ENCODE peak calls at places on chromosomes 16 and 17, in four cellular contexts. U is cardiac muscle cell; Q is heart left ventricle; M is naive thymus-derived CD4-positive, alpha-beta T cell. K is an unnamed sample.

GRCh38 chr17:65058615-65059014 is 2.1 kb upstream of the GNA13 start:
- DNase-seq in Q (no peak), M (no peak), U (no peak), K (no peak)

GRCh38 chr16:19001788-19002187 is 18.1 kb downstream of the TMC7 start:
- DNase-seq in Q (no peak), M (no peak), U (peak; percentile 15), K (no peak)

GRCh38 chr17:43881758-43882505 is 25.4 kb downstream of the MPP2 start:
- DNase-seq in Q (no peak), U (no peak), M (no peak), K (no peak)

GRCh38 chr17:30831663-30832437 is at the start of gene ATAD5:
- DNase-seq in U (peak; percentile 94), Q (peak; percentile 93), M (peak; percentile 89), K (peak; percentile 89)

GRCh38 chr17:13478326-13478830 is 123.4 kb downstream of the HS3ST3A1 start:
- DNase-seq in U (no peak), Q (no peak), M (no peak), K (no peak)

GRCh38 chr16:67013238-67013822 is 15.6 kb upstream of the CBFB start:
- DNase-seq in Q (no peak), M (no peak), U (no peak), K (no peak)

GRCh38 chr17:16283705-16284104 is 66.7 kb downstream of the PIGL start:
- DNase-seq in U (peak; percentile 79), M (no peak), Q (no peak), K (no peak)

GRCh38 chr16:67560827-67561342 is 1.4 kb upstream of the CTCF start:
- DNase-seq in U (no peak), Q (no peak), M (no peak), K (no peak)

GRCh38 chr17:28675980-28676379 is 14.0 kb downstream of the SUPT6H start:
- DNase-seq in Q (no peak), U (no peak), M (no peak), K (no peak)

GRCh38 chr16:10575506-10576130 is 4.8 kb downstream of the EMP2 start:
- DNase-seq in Q (no peak), U (peak; percentile 78), M (no peak), K (no peak)
- H3K4me3 ChIP-seq in Q (no peak overlapping the region), U (no peak overlapping the region), M (no peak overlapping the region), K (no peak overlapping the region)

DNA sequence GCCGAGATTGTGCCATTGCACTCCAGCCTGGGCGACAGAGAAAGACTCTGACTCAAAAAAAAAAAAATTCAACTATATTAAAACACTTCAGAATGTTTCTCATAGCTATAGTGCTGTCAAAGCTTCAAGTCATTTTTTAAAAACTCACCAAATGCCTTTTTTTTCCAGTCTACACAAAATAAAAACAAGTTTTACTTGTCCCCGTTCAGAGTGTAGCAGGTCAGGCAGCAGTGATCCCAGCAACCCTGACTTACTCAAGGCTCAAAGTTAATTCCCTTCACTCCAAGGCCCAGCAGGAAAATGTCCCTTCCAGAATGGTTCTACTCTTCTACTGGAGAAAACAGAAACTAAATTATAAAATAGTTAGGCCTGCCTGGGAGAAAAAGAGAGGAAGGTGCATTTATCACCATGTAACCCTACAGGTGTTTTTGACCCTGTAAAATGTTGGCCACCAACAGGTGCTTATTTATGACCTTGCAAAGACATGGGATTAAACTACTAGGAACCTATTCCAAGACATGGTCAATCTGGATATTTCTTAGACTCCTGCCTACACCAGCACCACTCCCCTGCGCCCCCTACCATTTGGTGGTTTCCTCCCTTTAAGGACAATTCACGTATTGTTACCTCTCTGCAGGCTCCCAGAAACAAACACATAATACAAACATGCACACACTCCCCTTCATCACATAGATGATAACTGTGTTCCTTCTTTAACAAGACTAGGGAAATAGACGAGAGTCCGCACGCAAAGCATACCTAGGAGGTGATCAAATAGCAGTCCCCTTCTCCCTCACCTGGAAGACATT is 5.4 kb downstream of the AMFR start:
- DNase-seq in U (no peak), Q (no peak), M (no peak), K (no peak)
- H3K4me1 ChIP-seq in U (peaks cover 14% of the 10 kb centered on the region), Q (peaks cover 21% of the 10 kb centered on the region), M (peaks cover 8% of the 10 kb centered on the region), K (peaks cover 48% of the 10 kb centered on the region)

GRCh38 chr16:17154981-17155380 is 315.8 kb downstream of the XYLT1 start:
- DNase-seq in Q (no peak), U (no peak), M (no peak), K (no peak)
- H3K27ac ChIP-seq in Q (no peak overlapping the region), U (no peak overlapping the region), M (no peak overlapping the region), K (no peak overlapping the region)

GRCh38 chr17:48647964-48648245 is 21.7 kb upstream of the HOXB9 start:
- DNase-seq in Q (no peak), M (no peak), U (no peak), K (no peak)

GRCh38 chr17:48645639-48646182 is 19.6 kb upstream of the HOXB9 start:
- DNase-seq in Q (no peak), U (no peak), M (no peak), K (no peak)

GRCh38 chr17:48644910-48645557 is 18.9 kb upstream of the HOXB9 start:
- DNase-seq in U (no peak), M (no peak), Q (no peak), K (no peak)

GRCh38 chr17:48646183-48647102 is 20.3 kb upstream of the HOXB9 start:
- DNase-seq in Q (no peak), U (no peak), M (no peak), K (no peak)

GRCh38 chr17:48647103-48647963 is 21.2 kb upstream of the HOXB9 start:
- DNase-seq in Q (no peak), U (no peak), M (no peak), K (no peak)
- H3K4me3 ChIP-seq in Q (peak overlapping the region; percentile 56), U (no peak overlapping the region), M (peak overlapping the region; percentile 70), K (peak overlapping the region; percentile 59)

GRCh38 chr17:39624313-39624712 is 2.4 kb upstream of the PPP1R1B start:
- DNase-seq in M (no peak), U (no peak), Q (no peak), K (no peak)
- H3K4me1 ChIP-seq in M (peaks cover 6% of the 10 kb centered on the region), U (peaks cover 16% of the 10 kb centered on the region), Q (peaks cover 4% of the 10 kb centered on the region), K (peaks cover 25% of the 10 kb centered on the region)

DNA sequence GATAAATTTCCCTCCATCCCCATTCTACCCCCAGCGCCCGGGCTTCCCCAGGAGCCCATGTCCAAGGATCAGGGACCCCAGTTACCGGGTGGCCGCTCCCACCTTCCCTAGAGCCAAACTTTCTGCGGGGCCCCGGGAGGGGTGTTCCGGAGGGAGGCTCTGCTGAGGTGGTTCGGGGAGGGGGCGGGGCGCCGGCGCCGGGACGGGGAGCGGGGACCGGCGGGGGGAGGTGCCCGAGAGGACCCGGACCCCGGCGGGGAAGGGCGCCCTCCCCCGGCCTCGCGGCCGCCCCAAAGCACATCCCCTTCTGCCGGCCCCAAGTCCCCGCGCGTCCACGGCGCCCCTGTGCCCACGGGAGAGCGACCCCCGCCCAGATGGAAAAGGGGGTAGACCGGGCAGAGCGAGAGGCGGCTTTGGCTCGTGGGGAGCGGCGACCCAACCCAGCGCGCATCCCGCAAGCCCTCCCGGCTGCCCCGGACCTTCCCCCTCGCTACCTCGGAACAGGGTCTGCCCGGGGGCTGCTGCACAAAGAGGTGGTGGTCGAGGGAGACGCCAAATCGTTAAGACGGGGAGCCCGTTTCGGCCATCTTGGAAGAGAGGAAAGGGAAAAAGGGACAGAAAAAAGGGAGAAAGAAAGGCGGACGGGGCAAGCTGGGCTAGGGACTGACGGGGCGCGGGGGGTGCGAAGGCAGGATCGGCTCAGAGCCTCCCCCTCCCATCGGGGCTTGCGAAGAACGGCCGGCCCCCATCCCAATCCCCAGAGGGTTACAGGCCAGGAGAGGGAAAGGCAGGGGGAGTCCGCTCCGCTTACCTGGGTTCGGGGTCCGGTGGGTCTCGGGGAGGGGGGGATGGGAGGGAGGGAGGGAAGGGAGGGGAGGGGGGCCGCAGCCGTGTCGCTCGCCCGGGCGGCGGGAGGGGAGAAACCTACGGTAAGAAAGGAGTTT is 479 bp downstream of the PCGF2 start:
- DNase-seq in M (no peak), U (peak; percentile 48), Q (peak; percentile 77), K (no peak)
- H3K27ac ChIP-seq in M (no peak overlapping the region), U (peak overlapping the region; percentile 76), Q (peak overlapping the region; percentile 87), K (no peak overlapping the region)

GRCh38 chr17:351436-351713 is 1.2 kb downstream of the RPH3AL start:
- DNase-seq in Q (no peak), U (no peak), M (no peak), K (no peak)
- H3K4me3 ChIP-seq in Q (no peak overlapping the region), U (no peak overlapping the region), M (no peak overlapping the region), K (no peak overlapping the region)

K was measured in CD4-positive, alpha-beta memory T cell.